ENCODE peak calls at places on chromosomes 1 and 21, in four cellular contexts. L is NCI-H345; K is lower lobe of right lung; J is stimulated activated CD4-positive, alpha-beta T cell treated with anti-CD3 and anti-CD28 coated beads, Interleukin-4, amount 100 ng/mL, for 24 hours. B is an unnamed sample.

GRCh38 chr1:100539836-100540536 is 2.0 kb downstream of the GPR88 start:
- DNase-seq in L (no peak), K (peak), J (peak), B (no peak)

GRCh38 chr1:20701847-20702246 is 16.0 kb downstream of the KIF17 start:
- DNase-seq in L (no peak), K (no peak), J (no peak), B (no peak)

GRCh38 chr1:10891081-10891480 is 94.6 kb upstream of the CASZ1 start:
- DNase-seq in L (no peak), K (no peak), J (no peak), B (no peak)

GRCh38 chr1:215273838-215274516 is 191.4 kb downstream of the KCNK2 start:
- DNase-seq in L (no peak), K (no peak), J (no peak), B (peak)

GRCh38 chr1:77288275-77288674 is 6.5 kb downstream of the AK5 start:
- DNase-seq in L (no peak), K (no peak), J (no peak), B (no peak)

GRCh38 chr1:31105646-31106045 is 40.1 kb upstream of the PUM1 start:
- DNase-seq in L (no peak), K (no peak), J (no peak), B (no peak)

GRCh38 chr1:233082778-233083550 is 132.6 kb downstream of the NTPCR start:
- DNase-seq in L (no peak), K (no peak), J (no peak), B (no peak)

GRCh38 chr1:179955731-179956130 is 1.1 kb downstream of the CEP350 start:
- DNase-seq in L (no peak), K (no peak), J (no peak), B (no peak)

GRCh38 chr1:95223110-95223509 is 10.9 kb upstream of the RWDD3 start:
- DNase-seq in L (no peak), K (no peak), J (no peak), B (no peak)

GRCh38 chr1:75855010-75855409 is 58.3 kb downstream of the MSH4 start:
- DNase-seq in L (no peak), K (no peak), J (no peak), B (no peak)

GRCh38 chr1:154720328-154721301 is 112.6 kb upstream of the ADAR start:
- DNase-seq in L (no peak), K (no peak), J (no peak), B (no peak)

GRCh38 chr1:95197616-95198252 is 36.3 kb upstream of the RWDD3 start:
- DNase-seq in L (no peak), K (no peak), J (no peak), B (peak)

GRCh38 chr1:164841723-164842465 is 282.9 kb downstream of the PBX1 start:
- DNase-seq in L (no peak), K (no peak), J (no peak), B (no peak)

GRCh38 chr1:31753623-31754349 is 10.4 kb downstream of the ADGRB2 start:
- DNase-seq in L (peak), K (no peak), J (no peak), B (no peak)

GRCh38 chr21:46189213-46189958 is 5.1 kb upstream of the SPATC1L start:
- DNase-seq in L (no peak), K (no peak), J (no peak), B (peak)

GRCh38 chr1:2175055-2175414 is 19.5 kb downstream of the FAAP20 start:
- DNase-seq in L (no peak), K (no peak), J (no peak), B (no peak)